ENCODE peak calls at places on chromosomes 12 and 14, in eight cellular contexts. C is body of pancreas, N is uterus, K is Peyer's patch, Q is brain microvascular endothelial cell, X is GM23338, V is RWPE1, U is stomach. R is an unnamed sample.

GRCh38 chr12:57605308-57606015 is 838 bp downstream of the DTX3 start:
- DNase-seq in C (no peak), N (no peak), K (no peak), Q (no peak), X (peak), V (no peak), U (no peak), R (no peak)

GRCh38 chr14:78972440-78972839 is 802.3 kb downstream of the NRXN3 start:
- DNase-seq in C (no peak), N (no peak), K (no peak), Q (no peak), X (no peak), V (no peak), U (no peak), R (no peak)

GRCh38 chr12:48184549-48184922 is 1.1 kb downstream of the CCDC184 start:
- DNase-seq in C (no peak), N (no peak), K (no peak), Q (no peak), X (peak), V (no peak), U (no peak), R (no peak)

GRCh38 chr14:69665596-69665995 is 54.2 kb downstream of the SUSD6 start:
- DNase-seq in C (no peak), N (no peak), K (no peak), Q (no peak), X (no peak), V (no peak), U (no peak), R (no peak)

GRCh38 chr14:54343276-54344121 is 53.3 kb upstream of the CDKN3 start:
- DNase-seq in C (no peak), N (no peak), K (no peak), Q (no peak), X (no peak), V (no peak), U (no peak), R (no peak)

GRCh38 chr12:116361404-116362223 is 84.1 kb upstream of the MED13L start:
- DNase-seq in C (no peak), N (no peak), K (peak), Q (no peak), X (no peak), V (no peak), U (no peak), R (no peak)

GRCh38 chr12:111756681-111757080 is 10.1 kb upstream of the ALDH2 start:
- DNase-seq in C (no peak), N (no peak), K (no peak), Q (no peak), X (no peak), V (no peak), U (no peak), R (no peak)

GRCh38 chr12:26971963-26972362 is 33.7 kb downstream of the FGFR1OP2 start:
- DNase-seq in C (no peak), N (no peak), K (no peak), Q (no peak), X (no peak), V (no peak), U (no peak), R (no peak)

GRCh38 chr14:95319312-95320075 is at the start of gene CLMN:
- DNase-seq in C (peak), N (peak), K (peak), Q (no peak), X (peak), V (peak), U (peak), R (peak)

GRCh38 chr12:107351716-107352115 is 258.4 kb upstream of the CRY1 start:
- DNase-seq in C (no peak), N (no peak), K (no peak), Q (no peak), X (no peak), V (no peak), U (no peak), R (no peak)

GRCh38 chr12:2251485-2252179 is 198.8 kb downstream of the CACNA1C start:
- DNase-seq in C (no peak), N (no peak), K (no peak), Q (no peak), X (peak), V (no peak), U (no peak), R (no peak)

GRCh38 chr14:96092936-96093335 is 53.8 kb downstream of the C14orf132 start:
- DNase-seq in C (no peak), N (no peak), K (peak), Q (peak), X (no peak), V (no peak), U (no peak), R (no peak)

GRCh38 chr14:22112004-22112403 is 438.4 kb upstream of the OR4E1 start:
- DNase-seq in C (no peak), N (no peak), K (peak), Q (no peak), X (peak), V (peak), U (no peak), R (no peak)

GRCh38 chr12:4911316-4911994 is 1.8 kb downstream of the KCNA1 start:
- DNase-seq in C (no peak), N (no peak), K (no peak), Q (no peak), X (peak), V (no peak), U (no peak), R (no peak)

GRCh38 chr14:95463173-95463901 is 53.1 kb downstream of the SYNE3 start:
- DNase-seq in C (no peak), N (no peak), K (peak), Q (no peak), X (no peak), V (no peak), U (peak), R (peak)

DNA sequence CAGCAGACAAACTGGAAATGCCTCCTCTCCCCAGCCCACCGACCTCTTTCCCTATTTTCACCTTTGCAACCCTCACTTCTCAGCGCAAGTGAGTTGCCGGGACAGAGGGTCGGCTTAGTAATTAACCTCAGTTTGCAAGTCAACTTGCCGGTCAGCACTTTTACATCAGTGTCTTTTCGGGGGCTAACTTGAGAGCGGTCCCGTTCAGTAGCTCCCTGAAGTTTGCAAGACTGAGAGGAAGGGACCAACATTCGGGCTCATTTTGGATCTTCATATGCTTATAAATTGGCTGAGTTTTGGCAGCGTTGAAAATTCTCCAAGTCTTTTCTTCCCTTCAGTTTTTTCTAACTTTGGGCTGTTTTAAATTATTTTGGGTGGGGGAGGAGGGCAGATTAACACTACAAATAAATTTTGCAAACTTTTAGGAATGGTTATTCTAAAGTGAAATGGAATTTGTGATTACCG is 846 bp downstream of the BRMS1L start:
- DNase-seq in C (no peak), N (no peak), K (no peak), Q (no peak), X (no peak), V (no peak), U (no peak), R (peak)
- H3K27ac ChIP-seq in C (peak), N (peak), K (peak), Q (no peak), X (peak), V (peak), U (peak), R (peak)

GRCh38 chr12:50685641-50686040 is 78.3 kb upstream of the ATF1 start:
- DNase-seq in C (no peak), N (no peak), K (no peak), Q (no peak), X (no peak), V (no peak), U (no peak), R (no peak)

GRCh38 chr12:50689437-50689836 is 74.5 kb upstream of the ATF1 start:
- DNase-seq in C (no peak), N (no peak), K (no peak), Q (no peak), X (no peak), V (no peak), U (no peak), R (no peak)

GRCh38 chr12:50686976-50687375 is 76.9 kb upstream of the ATF1 start:
- DNase-seq in C (no peak), N (no peak), K (no peak), Q (no peak), X (no peak), V (no peak), U (no peak), R (no peak)

GRCh38 chr12:50690923-50691322 is 73.0 kb upstream of the ATF1 start:
- DNase-seq in C (peak), N (no peak), K (no peak), Q (no peak), X (no peak), V (no peak), U (no peak), R (no peak)

DNA sequence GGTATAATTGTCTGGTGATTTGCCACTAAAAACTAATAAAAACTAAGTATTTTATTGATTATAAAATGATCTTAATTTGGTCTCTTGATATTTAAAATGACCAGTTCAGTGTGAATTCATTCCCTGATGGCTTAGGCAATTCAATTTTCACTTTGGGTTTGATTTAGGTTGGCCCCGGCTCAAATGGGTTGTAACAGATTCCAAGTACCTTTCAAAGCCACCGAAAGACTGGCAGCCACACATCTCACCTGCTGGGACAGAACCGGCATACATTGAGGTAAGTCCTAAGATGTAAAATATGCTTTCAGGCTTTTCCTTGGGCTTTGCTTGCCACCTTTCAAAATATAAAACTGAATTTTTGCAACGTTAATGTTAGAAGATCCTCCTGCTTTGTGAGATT is 77.5 kb upstream of the ATF1 start:
- DNase-seq in C (no peak), N (no peak), K (no peak), Q (no peak), X (no peak), V (no peak), U (peak), R (no peak)
- H3K27ac ChIP-seq in C (no peak), N (no peak), K (no peak), Q (no peak), X (no peak), V (no peak), U (no peak), R (no peak)

GRCh38 chr14:104661086-104661485 is 28.3 kb upstream of the INF2 start:
- DNase-seq in C (no peak), N (no peak), K (no peak), Q (no peak), X (no peak), V (no peak), U (no peak), R (no peak)
- H3K27ac ChIP-seq in C (no peak), N (no peak), K (no peak), Q (no peak), X (no peak), V (no peak), U (no peak), R (no peak)

GRCh38 chr12:106125351-106126085 is 13.2 kb downstream of the NUAK1 start:
- DNase-seq in C (no peak), N (no peak), K (no peak), Q (no peak), X (no peak), V (no peak), U (no peak), R (no peak)
- H3K27ac ChIP-seq in C (no peak), N (peak), K (no peak), Q (no peak), X (no peak), V (no peak), U (peak), R (no peak)

GRCh38 chr12:31590730-31591307 is at the start of gene DENND5B:
- DNase-seq in C (peak), N (peak), K (peak), Q (peak), X (peak), V (peak), U (peak), R (no peak)

GRCh38 chr12:31588976-31589375 is 2.0 kb downstream of the DENND5B start:
- DNase-seq in C (no peak), N (no peak), K (no peak), Q (no peak), X (no peak), V (peak), U (no peak), R (no peak)

GRCh38 chr12:31591308-31591901 is 469 bp upstream of the DENND5B start:
- DNase-seq in C (peak), N (peak), K (peak), Q (no peak), X (peak), V (peak), U (no peak), R (no peak)

GRCh38 chr12:31589896-31590729 is 823 bp downstream of the DENND5B start:
- DNase-seq in C (peak), N (peak), K (peak), Q (peak), X (peak), V (peak), U (peak), R (no peak)

DNA sequence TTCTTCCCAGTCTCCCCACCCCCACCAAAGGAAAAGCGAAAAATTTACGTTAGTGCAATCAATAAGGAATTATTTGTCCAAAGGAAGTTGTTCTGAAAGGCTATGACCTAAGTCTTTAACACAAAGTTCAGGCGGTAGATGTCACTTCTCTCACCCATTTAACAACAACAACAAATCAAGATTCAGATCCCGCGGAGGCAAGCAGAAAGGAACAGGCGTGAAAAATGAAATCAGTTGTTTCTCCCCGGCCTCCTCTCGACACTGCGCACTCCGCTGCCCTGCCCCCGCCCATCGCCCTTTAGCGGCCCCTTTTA is 1.4 kb downstream of the DENND5B start:
- DNase-seq in C (no peak), N (no peak), K (no peak), Q (no peak), X (peak), V (no peak), U (no peak), R (no peak)
- H3K27ac ChIP-seq in C (peak), N (peak), K (peak), Q (peak), X (no peak), V (peak), U (peak), R (no peak)

R was measured in naive thymus-derived CD4-positive, alpha-beta T cell.